ENCODE peak calls at places on chromosome 4, in seven cellular contexts. J is K562, Q is NB4, T is SK-N-DZ, E is HS-27A, P is DMS 273 treated with DMSO at 0.1 percent for 48 hours, I is Caco-2. O is an unnamed sample.

GRCh38 chr4:88109123-88109864 is 49.1 kb downstream of the ABCG2 start:
- DNase-seq in Q (no peak), I (peak; percentile 58), P (no peak), T (no peak), E (no peak), J (no peak), O (no peak)

GRCh38 chr4:84944952-84945351 is 21.5 kb downstream of the WDFY3 start:
- DNase-seq in T (no peak), E (no peak), Q (peak; percentile 49), J (no peak), I (no peak), P (no peak), O (no peak)

GRCh38 chr4:185222598-185222997 is 13.2 kb downstream of the SNX25 start:
- DNase-seq in T (no peak), E (no peak), I (no peak), P (no peak), Q (no peak), J (no peak), O (no peak)

GRCh38 chr4:100362363-100362762 is 155.5 kb downstream of the EMCN start:
- DNase-seq in J (no peak), I (no peak), T (no peak), P (no peak), E (no peak), Q (peak; percentile 7), O (no peak)

GRCh38 chr4:31518796-31519250 is 798.7 kb downstream of the PCDH7 start:
- DNase-seq in E (peak; percentile 5), Q (no peak), P (no peak), J (no peak), T (no peak), I (no peak), O (no peak)

GRCh38 chr4:8428288-8429097 is 12.0 kb downstream of the ACOX3 start:
- DNase-seq in J (peak; percentile 97), Q (peak; percentile 92), I (peak; percentile 87), T (peak; percentile 81), E (peak; percentile 50), P (peak; percentile 31), O (no peak)

GRCh38 chr4:159425749-159426376 is 323.0 kb downstream of the RAPGEF2 start:
- DNase-seq in I (no peak), Q (no peak), P (no peak), T (no peak), J (no peak), E (no peak), O (no peak)

GRCh38 chr4:122005064-122005755 is 53.4 kb upstream of the TRPC3 start:
- DNase-seq in T (no peak), P (no peak), Q (no peak), E (no peak), I (no peak), J (no peak), O (no peak)

GRCh38 chr4:107035711-107036601 is at the start of gene DKK2:
- DNase-seq in J (no peak), Q (peak; percentile 6), I (no peak), P (no peak), T (peak; percentile 1), E (no peak), O (no peak)

O was measured in CMK.